ENCODE peak calls at places on chromosomes 4 and X, in seven cellular contexts. One of them, this sample, is unnamed.
A peak's percentile ranks its signal among the peaks of the same experiment; 100 is the strongest.

GRCh38 chr4:6546681-6547447 is 28.1 kb upstream of the MAN2B2 start:
- DNase-seq in SK-N-DZ: peak; percentile 63
- DNase-seq in activated CD8-positive, alpha-beta T cell treated with anti-CD3 and anti-CD28 coated beads, Interleukin-2, amount 10 ng/mL, durations not matched to agents 7 days and 5 days: peak; percentile 69
- DNase-seq in upper lobe of right lung: no peak
- DNase-seq in WERI-Rb-1: peak; percentile 69
- DNase-seq in vagina: no peak
- DNase-seq in OCI-LY7: peak; percentile 79
- DNase-seq in this sample: peak; percentile 75

GRCh38 chrX:77597090-77597489 is 149.9 kb downstream of the FGF16 start:
- DNase-seq in vagina: no peak
- DNase-seq in activated CD8-positive, alpha-beta T cell treated with anti-CD3 and anti-CD28 coated beads, Interleukin-2, amount 10 ng/mL, durations not matched to agents 7 days and 5 days: no peak
- DNase-seq in SK-N-DZ: no peak
- DNase-seq in upper lobe of right lung: no peak
- DNase-seq in WERI-Rb-1: no peak
- DNase-seq in OCI-LY7: no peak
- DNase-seq in this sample: peak; percentile 1

GRCh38 chr4:63919636-63920365 is 489.4 kb downstream of the TECRL start:
- DNase-seq in upper lobe of right lung: no peak
- DNase-seq in SK-N-DZ: no peak
- DNase-seq in OCI-LY7: no peak
- DNase-seq in vagina: no peak
- DNase-seq in WERI-Rb-1: no peak
- DNase-seq in activated CD8-positive, alpha-beta T cell treated with anti-CD3 and anti-CD28 coated beads, Interleukin-2, amount 10 ng/mL, durations not matched to agents 7 days and 5 days: no peak
- DNase-seq in this sample: no peak

GRCh38 chrX:24553016-24553415 is 87.9 kb downstream of the PDK3 start:
- DNase-seq in WERI-Rb-1: no peak
- DNase-seq in vagina: no peak
- DNase-seq in SK-N-DZ: no peak
- DNase-seq in upper lobe of right lung: no peak
- DNase-seq in activated CD8-positive, alpha-beta T cell treated with anti-CD3 and anti-CD28 coated beads, Interleukin-2, amount 10 ng/mL, durations not matched to agents 7 days and 5 days: no peak
- DNase-seq in OCI-LY7: no peak
- DNase-seq in this sample: no peak

GRCh38 chr4:151784676-151785075 is 23.9 kb upstream of the GATB start:
- DNase-seq in activated CD8-positive, alpha-beta T cell treated with anti-CD3 and anti-CD28 coated beads, Interleukin-2, amount 10 ng/mL, durations not matched to agents 7 days and 5 days: no peak
- DNase-seq in SK-N-DZ: no peak
- DNase-seq in vagina: no peak
- DNase-seq in WERI-Rb-1: no peak
- DNase-seq in OCI-LY7: no peak
- DNase-seq in upper lobe of right lung: no peak
- DNase-seq in this sample: no peak

GRCh38 chr4:153725070-153725810 is 34.6 kb downstream of the RNF175 start:
- DNase-seq in SK-N-DZ: no peak
- DNase-seq in activated CD8-positive, alpha-beta T cell treated with anti-CD3 and anti-CD28 coated beads, Interleukin-2, amount 10 ng/mL, durations not matched to agents 7 days and 5 days: no peak
- DNase-seq in upper lobe of right lung: no peak
- DNase-seq in OCI-LY7: peak; percentile 26
- DNase-seq in vagina: no peak
- DNase-seq in WERI-Rb-1: no peak
- DNase-seq in this sample: no peak

GRCh38 chr4:150381671-150382427 is 200.1 kb upstream of the MAB21L2 start:
- DNase-seq in WERI-Rb-1: no peak
- DNase-seq in vagina: no peak
- DNase-seq in activated CD8-positive, alpha-beta T cell treated with anti-CD3 and anti-CD28 coated beads, Interleukin-2, amount 10 ng/mL, durations not matched to agents 7 days and 5 days: no peak
- DNase-seq in upper lobe of right lung: no peak
- DNase-seq in SK-N-DZ: no peak
- DNase-seq in OCI-LY7: no peak
- DNase-seq in this sample: no peak

GRCh38 chrX:30572004-30572403 is 5.6 kb downstream of the TASL start:
- DNase-seq in OCI-LY7: no peak
- DNase-seq in SK-N-DZ: no peak
- DNase-seq in activated CD8-positive, alpha-beta T cell treated with anti-CD3 and anti-CD28 coated beads, Interleukin-2, amount 10 ng/mL, durations not matched to agents 7 days and 5 days: no peak
- DNase-seq in WERI-Rb-1: no peak
- DNase-seq in vagina: no peak
- DNase-seq in upper lobe of right lung: no peak
- DNase-seq in this sample: no peak

GRCh38 chr4:123121241-123121907 is 199.0 kb upstream of the NUDT6 start:
- DNase-seq in OCI-LY7: no peak
- DNase-seq in upper lobe of right lung: no peak
- DNase-seq in vagina: no peak
- DNase-seq in WERI-Rb-1: no peak
- DNase-seq in activated CD8-positive, alpha-beta T cell treated with anti-CD3 and anti-CD28 coated beads, Interleukin-2, amount 10 ng/mL, durations not matched to agents 7 days and 5 days: no peak
- DNase-seq in SK-N-DZ: no peak
- DNase-seq in this sample: no peak

GRCh38 chr4:180098601-180099000 is 2144.6 kb upstream of the TENM3 start:
- DNase-seq in OCI-LY7: no peak
- DNase-seq in WERI-Rb-1: no peak
- DNase-seq in SK-N-DZ: no peak
- DNase-seq in activated CD8-positive, alpha-beta T cell treated with anti-CD3 and anti-CD28 coated beads, Interleukin-2, amount 10 ng/mL, durations not matched to agents 7 days and 5 days: no peak
- DNase-seq in upper lobe of right lung: no peak
- DNase-seq in vagina: no peak
- DNase-seq in this sample: no peak

GRCh38 chr4:140012688-140013087 is 141.3 kb downstream of the MAML3 start:
- DNase-seq in vagina: no peak
- DNase-seq in SK-N-DZ: no peak
- DNase-seq in OCI-LY7: peak; percentile 37
- DNase-seq in WERI-Rb-1: peak; percentile 51
- DNase-seq in activated CD8-positive, alpha-beta T cell treated with anti-CD3 and anti-CD28 coated beads, Interleukin-2, amount 10 ng/mL, durations not matched to agents 7 days and 5 days: peak; percentile 71
- DNase-seq in upper lobe of right lung: no peak
- DNase-seq in this sample: peak; percentile 92

GRCh38 chrX:10296581-10296980 is 139.8 kb downstream of the CLCN4 start:
- DNase-seq in WERI-Rb-1: no peak
- DNase-seq in upper lobe of right lung: no peak
- DNase-seq in vagina: no peak
- DNase-seq in OCI-LY7: no peak
- DNase-seq in SK-N-DZ: no peak
- DNase-seq in activated CD8-positive, alpha-beta T cell treated with anti-CD3 and anti-CD28 coated beads, Interleukin-2, amount 10 ng/mL, durations not matched to agents 7 days and 5 days: no peak
- DNase-seq in this sample: no peak

GRCh38 chrX:131746491-131746968 is 202.7 kb downstream of the OR13H1 start:
- DNase-seq in activated CD8-positive, alpha-beta T cell treated with anti-CD3 and anti-CD28 coated beads, Interleukin-2, amount 10 ng/mL, durations not matched to agents 7 days and 5 days: no peak
- DNase-seq in vagina: no peak
- DNase-seq in SK-N-DZ: peak; percentile 86
- DNase-seq in upper lobe of right lung: no peak
- DNase-seq in WERI-Rb-1: peak; percentile 93
- DNase-seq in OCI-LY7: peak; percentile 10
- DNase-seq in this sample: peak; percentile 4

GRCh38 chrX:10576777-10577444 is 43.5 kb downstream of the MID1 start:
- DNase-seq in OCI-LY7: no peak
- DNase-seq in activated CD8-positive, alpha-beta T cell treated with anti-CD3 and anti-CD28 coated beads, Interleukin-2, amount 10 ng/mL, durations not matched to agents 7 days and 5 days: no peak
- DNase-seq in WERI-Rb-1: no peak
- DNase-seq in upper lobe of right lung: no peak
- DNase-seq in vagina: no peak
- DNase-seq in SK-N-DZ: no peak
- DNase-seq in this sample: no peak

GRCh38 chrX:17081969-17082368 is 135.5 kb downstream of the REPS2 start:
- DNase-seq in activated CD8-positive, alpha-beta T cell treated with anti-CD3 and anti-CD28 coated beads, Interleukin-2, amount 10 ng/mL, durations not matched to agents 7 days and 5 days: no peak
- DNase-seq in SK-N-DZ: peak; percentile 3
- DNase-seq in upper lobe of right lung: no peak
- DNase-seq in OCI-LY7: no peak
- DNase-seq in WERI-Rb-1: no peak
- DNase-seq in vagina: no peak
- DNase-seq in this sample: no peak

GRCh38 chr4:40998680-40999358 is 215.5 kb downstream of the APBB2 start:
- DNase-seq in vagina: no peak
- DNase-seq in upper lobe of right lung: no peak
- DNase-seq in WERI-Rb-1: no peak
- DNase-seq in SK-N-DZ: no peak
- DNase-seq in activated CD8-positive, alpha-beta T cell treated with anti-CD3 and anti-CD28 coated beads, Interleukin-2, amount 10 ng/mL, durations not matched to agents 7 days and 5 days: no peak
- DNase-seq in OCI-LY7: peak; percentile 33
- DNase-seq in this sample: no peak

GRCh38 chrX:69216911-69217310 is 51.7 kb upstream of the PJA1 start:
- DNase-seq in vagina: no peak
- DNase-seq in OCI-LY7: no peak
- DNase-seq in activated CD8-positive, alpha-beta T cell treated with anti-CD3 and anti-CD28 coated beads, Interleukin-2, amount 10 ng/mL, durations not matched to agents 7 days and 5 days: no peak
- DNase-seq in SK-N-DZ: no peak
- DNase-seq in WERI-Rb-1: no peak
- DNase-seq in upper lobe of right lung: peak; percentile 76
- DNase-seq in this sample: no peak

GRCh38 chr4:6085028-6085942 is 67.1 kb upstream of the C4orf50 start:
- DNase-seq in vagina: no peak
- DNase-seq in WERI-Rb-1: no peak
- DNase-seq in activated CD8-positive, alpha-beta T cell treated with anti-CD3 and anti-CD28 coated beads, Interleukin-2, amount 10 ng/mL, durations not matched to agents 7 days and 5 days: no peak
- DNase-seq in upper lobe of right lung: no peak
- DNase-seq in SK-N-DZ: no peak
- DNase-seq in OCI-LY7: no peak
- DNase-seq in this sample: no peak

GRCh38 chr4:112379306-112379705 is 82.1 kb downstream of the ALPK1 start:
- DNase-seq in WERI-Rb-1: no peak
- DNase-seq in activated CD8-positive, alpha-beta T cell treated with anti-CD3 and anti-CD28 coated beads, Interleukin-2, amount 10 ng/mL, durations not matched to agents 7 days and 5 days: no peak
- DNase-seq in upper lobe of right lung: no peak
- DNase-seq in SK-N-DZ: peak; percentile 52
- DNase-seq in OCI-LY7: no peak
- DNase-seq in vagina: no peak
- DNase-seq in this sample: no peak

GRCh38 chr4:5964030-5964429 is 54.2 kb downstream of the C4orf50 start:
- DNase-seq in vagina: no peak
- DNase-seq in activated CD8-positive, alpha-beta T cell treated with anti-CD3 and anti-CD28 coated beads, Interleukin-2, amount 10 ng/mL, durations not matched to agents 7 days and 5 days: no peak
- DNase-seq in OCI-LY7: no peak
- DNase-seq in SK-N-DZ: no peak
- DNase-seq in WERI-Rb-1: peak; percentile 30
- DNase-seq in upper lobe of right lung: no peak
- DNase-seq in this sample: no peak

GRCh38 chr4:76781698-76782595 is 116.0 kb downstream of the SOWAHB start:
- DNase-seq in upper lobe of right lung: no peak
- DNase-seq in WERI-Rb-1: no peak
- DNase-seq in SK-N-DZ: no peak
- DNase-seq in vagina: no peak
- DNase-seq in OCI-LY7: no peak
- DNase-seq in activated CD8-positive, alpha-beta T cell treated with anti-CD3 and anti-CD28 coated beads, Interleukin-2, amount 10 ng/mL, durations not matched to agents 7 days and 5 days: no peak
- DNase-seq in this sample: no peak

This sample was measured in OCI-M1.